ENCODE peak calls at places on chromosome X, in five cellular contexts. T is activated CD4-positive, alpha-beta T cell treated with anti-CD3 and anti-CD28 coated beads for 48 hours; P is heart left ventricle; H is NCI-H2081; N is smooth muscle cell of the brain vasculature. W is an unnamed sample.

GRCh38 chrX:105564536-105564935 is 257.8 kb upstream of the NRK start:
- DNase-seq in P (no peak), N (peak; percentile 46), H (no peak), T (no peak), W (no peak)

GRCh38 chrX:108001218-108001814 is 19.1 kb upstream of the TEX13B start:
- DNase-seq in N (no peak), P (no peak), T (no peak), H (peak; percentile 92), W (peak; percentile 18)

GRCh38 chrX:56564182-56564885 is 907 bp downstream of the UBQLN2 start:
- DNase-seq in N (no peak), H (peak; percentile 31), P (peak; percentile 28), T (peak; percentile 52), W (peak; percentile 51)

GRCh38 chrX:111124418-111124817 is 28.4 kb downstream of the PAK3 start:
- DNase-seq in H (no peak), T (peak; percentile 2), P (no peak), N (no peak), W (no peak)

GRCh38 chrX:13605611-13606010 is 36.2 kb downstream of the EGFL6 start:
- DNase-seq in N (no peak), H (no peak), T (no peak), P (no peak), W (no peak)

GRCh38 chrX:40303256-40304077 is 205.7 kb upstream of the BCOR start:
- DNase-seq in P (no peak), T (peak; percentile 13), H (no peak), N (no peak), W (no peak)

GRCh38 chrX:110062919-110063318 is 60.0 kb downstream of the TMEM164 start:
- DNase-seq in P (no peak), H (no peak), N (no peak), T (no peak), W (no peak)

GRCh38 chrX:18995216-18995615 is 11.3 kb upstream of the PHKA2 start:
- DNase-seq in H (no peak), N (no peak), P (no peak), T (no peak), W (no peak)

GRCh38 chrX:120306640-120307039 is 4.6 kb downstream of the TMEM255A start:
- DNase-seq in H (no peak), N (no peak), T (no peak), P (no peak), W (no peak)

GRCh38 chrX:107851215-107851614 is 25.5 kb downstream of the MID2 start:
- DNase-seq in H (no peak), T (no peak), P (no peak), N (no peak), W (no peak)

W was measured in gastrocnemius medialis.